ENCODE peak calls at places on chromosomes 7 and 10, in nine cellular contexts. One of them, this sample, is unnamed.
A peak's percentile ranks its signal among the peaks of the same experiment; 100 is the strongest.

GRCh38 chr7:97215556-97215955 is 98.1 kb downstream of the SDHAF3 start:
- DNase-seq in mesenchymal stem cell: no peak
- DNase-seq in aorta: no peak
- DNase-seq in fibroblast of pulmonary artery: no peak
- DNase-seq in brain microvascular endothelial cell: no peak
- DNase-seq in upper lobe of left lung: no peak
- DNase-seq in left ventricle myocardium inferior: no peak
- DNase-seq in cardiac fibroblast: no peak
- DNase-seq in astrocyte: no peak
- DNase-seq in this sample: no peak

GRCh38 chr7:76069238-76069638 is 21.3 kb downstream of the MDH2 start:
- DNase-seq in mesenchymal stem cell: peak; percentile 89
- DNase-seq in aorta: no peak
- DNase-seq in fibroblast of pulmonary artery: peak; percentile 93
- DNase-seq in brain microvascular endothelial cell: peak; percentile 73
- DNase-seq in upper lobe of left lung: peak; percentile 22
- DNase-seq in left ventricle myocardium inferior: peak; percentile 74
- DNase-seq in cardiac fibroblast: peak; percentile 93
- DNase-seq in astrocyte: peak; percentile 91
- DNase-seq in this sample: peak; percentile 66

GRCh38 chr10:112389147-112389822 is 15.4 kb downstream of the ACSL5 start:
- DNase-seq in mesenchymal stem cell: peak; percentile 79
- DNase-seq in aorta: no peak
- DNase-seq in fibroblast of pulmonary artery: peak; percentile 77
- DNase-seq in brain microvascular endothelial cell: peak; percentile 56
- DNase-seq in upper lobe of left lung: no peak
- DNase-seq in left ventricle myocardium inferior: no peak
- DNase-seq in cardiac fibroblast: peak; percentile 64
- DNase-seq in astrocyte: peak; percentile 26
- DNase-seq in this sample: no peak

GRCh38 chr10:47454294-47455058 is 29.4 kb downstream of the ANXA8 start:
- DNase-seq in mesenchymal stem cell: no peak
- DNase-seq in aorta: no peak
- DNase-seq in fibroblast of pulmonary artery: no peak
- DNase-seq in brain microvascular endothelial cell: no peak
- DNase-seq in upper lobe of left lung: no peak
- DNase-seq in left ventricle myocardium inferior: no peak
- DNase-seq in cardiac fibroblast: no peak
- DNase-seq in astrocyte: no peak
- DNase-seq in this sample: no peak

GRCh38 chr7:50646069-50646468 is 80.9 kb upstream of the DDC start:
- DNase-seq in mesenchymal stem cell: no peak
- DNase-seq in aorta: no peak
- DNase-seq in fibroblast of pulmonary artery: no peak
- DNase-seq in brain microvascular endothelial cell: no peak
- DNase-seq in upper lobe of left lung: no peak
- DNase-seq in left ventricle myocardium inferior: no peak
- DNase-seq in cardiac fibroblast: no peak
- DNase-seq in astrocyte: no peak
- DNase-seq in this sample: peak; percentile 7

GRCh38 chr7:48090095-48090805 is 1.2 kb downstream of the UPP1 start:
- DNase-seq in mesenchymal stem cell: peak; percentile 78
- DNase-seq in aorta: peak; percentile 82
- DNase-seq in fibroblast of pulmonary artery: peak; percentile 51
- DNase-seq in brain microvascular endothelial cell: peak; percentile 50
- DNase-seq in upper lobe of left lung: peak; percentile 86
- DNase-seq in left ventricle myocardium inferior: peak; percentile 47
- DNase-seq in cardiac fibroblast: peak; percentile 55
- DNase-seq in astrocyte: peak; percentile 46
- DNase-seq in this sample: no peak

GRCh38 chr7:56206420-56206819 is 90.2 kb upstream of the NUPR2 start:
- DNase-seq in mesenchymal stem cell: no peak
- DNase-seq in aorta: no peak
- DNase-seq in fibroblast of pulmonary artery: no peak
- DNase-seq in brain microvascular endothelial cell: no peak
- DNase-seq in upper lobe of left lung: no peak
- DNase-seq in left ventricle myocardium inferior: no peak
- DNase-seq in cardiac fibroblast: no peak
- DNase-seq in astrocyte: no peak
- DNase-seq in this sample: no peak

GRCh38 chr10:108095932-108096925 is 931.7 kb upstream of the SORCS1 start:
- DNase-seq in mesenchymal stem cell: no peak
- DNase-seq in aorta: peak; percentile 54
- DNase-seq in fibroblast of pulmonary artery: no peak
- DNase-seq in brain microvascular endothelial cell: no peak
- DNase-seq in upper lobe of left lung: no peak
- DNase-seq in left ventricle myocardium inferior: peak; percentile 19
- DNase-seq in cardiac fibroblast: no peak
- DNase-seq in astrocyte: no peak
- DNase-seq in this sample: peak; percentile 56

GRCh38 chr7:80921130-80921529 is 2.3 kb upstream of the SEMA3C start:
- DNase-seq in mesenchymal stem cell: no peak
- DNase-seq in aorta: no peak
- DNase-seq in fibroblast of pulmonary artery: peak; percentile 37
- DNase-seq in brain microvascular endothelial cell: no peak
- DNase-seq in upper lobe of left lung: no peak
- DNase-seq in left ventricle myocardium inferior: no peak
- DNase-seq in cardiac fibroblast: peak; percentile 42
- DNase-seq in astrocyte: peak; percentile 44
- DNase-seq in this sample: no peak

GRCh38 chr7:49631071-49631826 is 142.2 kb upstream of the VWC2 start:
- DNase-seq in mesenchymal stem cell: no peak
- DNase-seq in aorta: no peak
- DNase-seq in fibroblast of pulmonary artery: no peak
- DNase-seq in brain microvascular endothelial cell: no peak
- DNase-seq in upper lobe of left lung: no peak
- DNase-seq in left ventricle myocardium inferior: no peak
- DNase-seq in cardiac fibroblast: no peak
- DNase-seq in astrocyte: no peak
- DNase-seq in this sample: no peak

GRCh38 chr10:80699602-80700039 is 161.9 kb downstream of the SH2D4B start:
- DNase-seq in mesenchymal stem cell: peak; percentile 67
- DNase-seq in aorta: peak; percentile 94
- DNase-seq in fibroblast of pulmonary artery: peak; percentile 72
- DNase-seq in brain microvascular endothelial cell: peak; percentile 44
- DNase-seq in upper lobe of left lung: peak; percentile 89
- DNase-seq in left ventricle myocardium inferior: peak; percentile 74
- DNase-seq in cardiac fibroblast: peak; percentile 71
- DNase-seq in astrocyte: peak; percentile 22
- DNase-seq in this sample: peak; percentile 69

GRCh38 chr7:29921404-29922010 is 68.1 kb downstream of the SCRN1 start:
- DNase-seq in mesenchymal stem cell: peak; percentile 75
- DNase-seq in aorta: no peak
- DNase-seq in fibroblast of pulmonary artery: peak; percentile 77
- DNase-seq in brain microvascular endothelial cell: peak; percentile 52
- DNase-seq in upper lobe of left lung: no peak
- DNase-seq in left ventricle myocardium inferior: no peak
- DNase-seq in cardiac fibroblast: peak; percentile 76
- DNase-seq in astrocyte: peak; percentile 25
- DNase-seq in this sample: no peak

GRCh38 chr10:36573246-36573645 is 552.2 kb upstream of the ANKRD30A start:
- DNase-seq in mesenchymal stem cell: no peak
- DNase-seq in aorta: no peak
- DNase-seq in fibroblast of pulmonary artery: no peak
- DNase-seq in brain microvascular endothelial cell: no peak
- DNase-seq in upper lobe of left lung: no peak
- DNase-seq in left ventricle myocardium inferior: no peak
- DNase-seq in cardiac fibroblast: no peak
- DNase-seq in astrocyte: no peak
- DNase-seq in this sample: no peak

GRCh38 chr10:104557966-104558365 is 83.1 kb upstream of the SORCS3 start:
- DNase-seq in mesenchymal stem cell: no peak
- DNase-seq in aorta: no peak
- DNase-seq in fibroblast of pulmonary artery: no peak
- DNase-seq in brain microvascular endothelial cell: no peak
- DNase-seq in upper lobe of left lung: no peak
- DNase-seq in left ventricle myocardium inferior: no peak
- DNase-seq in cardiac fibroblast: no peak
- DNase-seq in astrocyte: no peak
- DNase-seq in this sample: no peak

GRCh38 chr7:158029431-158029938 is 558.1 kb downstream of the PTPRN2 start:
- DNase-seq in mesenchymal stem cell: no peak
- DNase-seq in aorta: no peak
- DNase-seq in fibroblast of pulmonary artery: no peak
- DNase-seq in brain microvascular endothelial cell: no peak
- DNase-seq in upper lobe of left lung: no peak
- DNase-seq in left ventricle myocardium inferior: no peak
- DNase-seq in cardiac fibroblast: no peak
- DNase-seq in astrocyte: no peak
- DNase-seq in this sample: no peak

DNA sequence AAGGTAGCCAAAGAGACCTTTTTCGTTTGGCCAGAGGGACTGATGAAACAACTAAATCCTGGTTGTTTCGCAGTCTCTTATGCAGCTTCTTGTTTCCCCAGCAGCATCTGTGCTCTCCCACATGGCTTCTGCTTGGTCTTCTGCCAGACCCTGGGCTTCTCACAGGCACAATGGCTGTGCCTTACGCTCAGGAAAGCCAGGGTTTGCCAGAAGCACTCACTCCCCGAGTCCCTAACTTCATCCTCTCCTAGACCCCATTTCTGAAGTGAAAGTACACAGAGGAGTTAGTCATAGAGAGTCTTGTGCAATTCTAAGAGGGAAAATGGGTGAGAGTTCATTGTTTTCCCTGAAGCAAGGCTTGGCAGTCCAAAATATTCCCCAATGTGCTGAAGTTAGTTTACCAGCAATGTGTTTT is 121.7 kb downstream of the EVX1 start:
- DNase-seq in mesenchymal stem cell: peak; percentile 61
- DNase-seq in aorta: no peak
- DNase-seq in fibroblast of pulmonary artery: peak; percentile 94
- DNase-seq in brain microvascular endothelial cell: peak; percentile 14
- DNase-seq in upper lobe of left lung: no peak
- DNase-seq in left ventricle myocardium inferior: peak; percentile 67
- DNase-seq in cardiac fibroblast: peak; percentile 95
- DNase-seq in astrocyte: peak; percentile 34
- DNase-seq in this sample: peak; percentile 91
- H3K4me3 ChIP-seq in mesenchymal stem cell: no peak overlapping the region
- H3K4me3 ChIP-seq in aorta: no peak overlapping the region
- H3K4me3 ChIP-seq in fibroblast of pulmonary artery: peak overlapping the region; percentile 21
- H3K4me3 ChIP-seq in brain microvascular endothelial cell: no peak overlapping the region
- H3K4me3 ChIP-seq in upper lobe of left lung: no peak overlapping the region
- H3K4me3 ChIP-seq in left ventricle myocardium inferior: peak overlapping the region; percentile 27
- H3K4me3 ChIP-seq in cardiac fibroblast: no peak overlapping the region
- H3K4me3 ChIP-seq in astrocyte: no peak overlapping the region
- H3K4me3 ChIP-seq in this sample: no peak overlapping the region

GRCh38 chr7:71974611-71975010 is 437.5 kb downstream of the CALN1 start:
- DNase-seq in mesenchymal stem cell: no peak
- DNase-seq in aorta: no peak
- DNase-seq in fibroblast of pulmonary artery: no peak
- DNase-seq in brain microvascular endothelial cell: no peak
- DNase-seq in upper lobe of left lung: no peak
- DNase-seq in left ventricle myocardium inferior: no peak
- DNase-seq in cardiac fibroblast: no peak
- DNase-seq in astrocyte: no peak
- DNase-seq in this sample: no peak

GRCh38 chr7:71976670-71977069 is 435.5 kb downstream of the CALN1 start:
- DNase-seq in mesenchymal stem cell: no peak
- DNase-seq in aorta: no peak
- DNase-seq in fibroblast of pulmonary artery: no peak
- DNase-seq in brain microvascular endothelial cell: no peak
- DNase-seq in upper lobe of left lung: no peak
- DNase-seq in left ventricle myocardium inferior: no peak
- DNase-seq in cardiac fibroblast: no peak
- DNase-seq in astrocyte: no peak
- DNase-seq in this sample: no peak

DNA sequence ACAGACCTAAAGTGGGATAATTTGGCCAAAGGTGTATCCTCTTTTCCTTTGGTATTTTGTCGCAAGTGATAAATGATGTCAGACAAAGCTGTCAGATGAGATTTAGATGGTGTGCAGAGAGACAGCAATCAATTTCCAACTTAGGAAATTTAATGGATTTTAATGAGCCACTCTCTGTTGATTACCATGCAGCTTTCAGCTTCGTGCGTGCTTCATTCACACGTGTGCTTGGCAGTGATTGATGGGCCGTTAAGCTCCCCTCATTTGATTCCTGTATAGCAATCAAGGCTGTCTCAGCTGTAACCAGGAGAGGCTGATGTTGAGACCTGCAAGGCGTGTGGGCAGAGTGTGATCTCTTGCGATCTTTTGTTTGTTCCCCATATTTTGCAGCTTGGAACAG is 439.6 kb downstream of the CALN1 start:
- DNase-seq in mesenchymal stem cell: no peak
- DNase-seq in aorta: no peak
- DNase-seq in fibroblast of pulmonary artery: no peak
- DNase-seq in brain microvascular endothelial cell: no peak
- DNase-seq in upper lobe of left lung: no peak
- DNase-seq in left ventricle myocardium inferior: no peak
- DNase-seq in cardiac fibroblast: no peak
- DNase-seq in astrocyte: no peak
- DNase-seq in this sample: no peak
- H3K4me3 ChIP-seq in mesenchymal stem cell: no peak overlapping the region
- H3K4me3 ChIP-seq in aorta: no peak overlapping the region
- H3K4me3 ChIP-seq in fibroblast of pulmonary artery: no peak overlapping the region
- H3K4me3 ChIP-seq in brain microvascular endothelial cell: no peak overlapping the region
- H3K4me3 ChIP-seq in upper lobe of left lung: no peak overlapping the region
- H3K4me3 ChIP-seq in left ventricle myocardium inferior: no peak overlapping the region
- H3K4me3 ChIP-seq in cardiac fibroblast: no peak overlapping the region
- H3K4me3 ChIP-seq in astrocyte: no peak overlapping the region
- H3K4me3 ChIP-seq in this sample: no peak overlapping the region

DNA sequence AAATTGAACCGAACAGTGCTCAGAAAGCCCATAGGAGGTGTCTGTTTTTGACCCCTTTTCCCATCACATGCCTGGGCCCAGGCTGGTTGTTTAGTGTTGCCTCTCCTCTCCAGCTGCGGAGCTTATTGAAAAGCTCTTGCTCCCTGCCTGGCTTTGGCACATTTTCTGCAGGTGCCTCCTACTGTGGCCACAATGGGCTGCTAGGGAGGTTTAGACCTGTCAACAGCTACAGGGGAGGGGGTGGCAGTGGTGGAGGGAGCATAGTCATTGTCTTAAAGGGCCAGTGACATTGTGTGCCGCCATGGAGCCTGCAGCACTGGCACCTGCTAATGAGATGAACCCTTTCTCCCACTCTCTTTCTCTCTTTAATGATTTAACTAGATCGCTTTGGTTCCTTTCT is 13.2 kb upstream of the ENO4 start:
- DNase-seq in mesenchymal stem cell: no peak
- DNase-seq in aorta: no peak
- DNase-seq in fibroblast of pulmonary artery: no peak
- DNase-seq in brain microvascular endothelial cell: no peak
- DNase-seq in upper lobe of left lung: no peak
- DNase-seq in left ventricle myocardium inferior: no peak
- DNase-seq in cardiac fibroblast: no peak
- DNase-seq in astrocyte: no peak
- DNase-seq in this sample: no peak
- H3K4me3 ChIP-seq in mesenchymal stem cell: no peak overlapping the region
- H3K4me3 ChIP-seq in aorta: no peak overlapping the region
- H3K4me3 ChIP-seq in fibroblast of pulmonary artery: no peak overlapping the region
- H3K4me3 ChIP-seq in brain microvascular endothelial cell: no peak overlapping the region
- H3K4me3 ChIP-seq in upper lobe of left lung: no peak overlapping the region
- H3K4me3 ChIP-seq in left ventricle myocardium inferior: no peak overlapping the region
- H3K4me3 ChIP-seq in cardiac fibroblast: no peak overlapping the region
- H3K4me3 ChIP-seq in astrocyte: no peak overlapping the region
- H3K4me3 ChIP-seq in this sample: no peak overlapping the region

DNA sequence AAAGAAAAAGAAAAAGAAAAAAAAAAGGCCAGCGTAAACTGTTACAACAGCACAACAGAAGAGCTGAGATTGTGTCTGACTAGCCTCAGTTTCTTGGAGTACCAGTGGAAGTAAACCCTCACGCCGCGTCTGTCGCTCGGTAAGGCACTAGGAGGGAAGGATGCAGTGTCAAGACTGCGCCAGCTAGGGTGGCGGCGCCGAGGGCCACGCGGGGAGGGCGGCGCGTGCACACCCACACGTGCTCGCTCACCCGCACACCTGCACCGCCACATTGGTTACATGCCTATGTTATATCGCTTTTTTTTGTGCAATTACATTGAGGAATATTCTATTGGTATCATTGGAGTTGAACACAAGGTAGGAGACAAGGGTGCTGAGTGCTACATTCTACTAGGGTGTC is 48.2 kb downstream of the CLEC2L start:
- DNase-seq in mesenchymal stem cell: no peak
- DNase-seq in aorta: peak; percentile 52
- DNase-seq in fibroblast of pulmonary artery: no peak
- DNase-seq in brain microvascular endothelial cell: no peak
- DNase-seq in upper lobe of left lung: no peak
- DNase-seq in left ventricle myocardium inferior: no peak
- DNase-seq in cardiac fibroblast: no peak
- DNase-seq in astrocyte: no peak
- DNase-seq in this sample: no peak
- H3K4me3 ChIP-seq in mesenchymal stem cell: no peak overlapping the region
- H3K4me3 ChIP-seq in aorta: no peak overlapping the region
- H3K4me3 ChIP-seq in fibroblast of pulmonary artery: no peak overlapping the region
- H3K4me3 ChIP-seq in brain microvascular endothelial cell: no peak overlapping the region
- H3K4me3 ChIP-seq in upper lobe of left lung: no peak overlapping the region
- H3K4me3 ChIP-seq in left ventricle myocardium inferior: no peak overlapping the region
- H3K4me3 ChIP-seq in cardiac fibroblast: no peak overlapping the region
- H3K4me3 ChIP-seq in astrocyte: no peak overlapping the region
- H3K4me3 ChIP-seq in this sample: no peak overlapping the region

This sample was measured in lower leg skin.